ENCODE peak calls at places on chromosome 2, in seven cellular contexts. K is astrocyte of the spinal cord; E is SK-N-SH; Q is head of caudate nucleus; D is activated T-cell treated with anti-CD3 and anti-CD28 coated beads for 1 hour; B is activated naive CD4-positive, alpha-beta T cell treated with Interleukin-2 at 50 U/mL for 16 hours; N is uterus. P is an unnamed sample.

GRCh38 chr2:160551259-160551658 is 57.7 kb upstream of the RBMS1 start:
- DNase-seq in K (no peak), E (no peak), Q (no peak), D (no peak), B (no peak), N (no peak), P (no peak)

GRCh38 chr2:23828986-23829385 is 97.9 kb downstream of the ATAD2B start:
- DNase-seq in K (no peak), E (no peak), Q (no peak), D (no peak), B (no peak), N (no peak), P (no peak)

GRCh38 chr2:238423561-238424312 is 3.0 kb upstream of the ASB1 start:
- DNase-seq in K (peak), E (no peak), Q (no peak), D (no peak), B (no peak), N (no peak), P (peak)

GRCh38 chr2:160837416-160837815 is 322.8 kb upstream of the TANK start:
- DNase-seq in K (no peak), E (no peak), Q (no peak), D (no peak), B (no peak), N (no peak), P (no peak)

GRCh38 chr2:74766780-74767179 is 67.1 kb upstream of the HK2 start:
- DNase-seq in K (no peak), E (no peak), Q (no peak), D (no peak), B (no peak), N (no peak), P (no peak)

GRCh38 chr2:57444731-57445414 is 601.7 kb upstream of the VRK2 start:
- DNase-seq in K (no peak), E (no peak), Q (no peak), D (no peak), B (no peak), N (no peak), P (peak)

GRCh38 chr2:160387558-160388262 is 105.9 kb downstream of the RBMS1 start:
- DNase-seq in K (peak), E (no peak), Q (no peak), D (no peak), B (no peak), N (peak), P (peak)

GRCh38 chr2:239734436-239735005 is 290.6 kb downstream of the NDUFA10 start:
- DNase-seq in K (no peak), E (no peak), Q (no peak), D (no peak), B (no peak), N (no peak), P (no peak)

GRCh38 chr2:149094217-149095015 is 55.9 kb downstream of the LYPD6B start:
- DNase-seq in K (peak), E (no peak), Q (no peak), D (no peak), B (no peak), N (no peak), P (peak)

GRCh38 chr2:61549546-61549945 is 11.4 kb upstream of the XPO1 start:
- DNase-seq in K (no peak), E (peak), Q (no peak), D (no peak), B (no peak), N (no peak), P (no peak)

GRCh38 chr2:157839162-157839801 is 36.8 kb downstream of the ACVR1 start:
- DNase-seq in K (peak), E (peak), Q (no peak), D (no peak), B (no peak), N (no peak), P (peak)

GRCh38 chr2:172021074-172021931 is 21.6 kb downstream of the METAP1D start:
- DNase-seq in K (no peak), E (no peak), Q (no peak), D (no peak), B (no peak), N (no peak), P (peak)

GRCh38 chr2:79855264-79856006 is 342.6 kb downstream of the CTNNA2 start:
- DNase-seq in K (peak), E (peak), Q (peak), D (no peak), B (no peak), N (no peak), P (no peak)

GRCh38 chr2:18398833-18399232 is 161.6 kb downstream of the RDH14 start:
- DNase-seq in K (no peak), E (no peak), Q (no peak), D (no peak), B (no peak), N (no peak), P (no peak)

GRCh38 chr2:105698820-105699219 is 45.9 kb upstream of the NCK2 start:
- DNase-seq in K (no peak), E (no peak), Q (no peak), D (no peak), B (no peak), N (no peak), P (no peak)

GRCh38 chr2:134177351-134177931 is 76.4 kb upstream of the MGAT5 start:
- DNase-seq in K (peak), E (no peak), Q (no peak), D (no peak), B (no peak), N (no peak), P (no peak)

GRCh38 chr2:169827272-169828140 is at the start of gene UBR3:
- DNase-seq in K (peak), E (peak), Q (peak), D (peak), B (peak), N (peak), P (peak)

GRCh38 chr2:60423066-60423465 is 130.4 kb downstream of the BCL11A start:
- DNase-seq in K (no peak), E (peak), Q (no peak), D (no peak), B (no peak), N (no peak), P (no peak)

GRCh38 chr2:179340678-179341077 is 76.0 kb upstream of the SESTD1 start:
- DNase-seq in K (peak), E (no peak), Q (peak), D (no peak), B (no peak), N (no peak), P (no peak)

GRCh38 chr2:64663402-64663801 is 9.7 kb upstream of the SERTAD2 start:
- DNase-seq in K (no peak), E (no peak), Q (no peak), D (no peak), B (no peak), N (no peak), P (no peak)

GRCh38 chr2:232628466-232629200 is 4.8 kb upstream of the EFHD1 start:
- DNase-seq in K (no peak), E (no peak), Q (peak), D (no peak), B (no peak), N (peak), P (no peak)

GRCh38 chr2:77296791-77297190 is 225.4 kb downstream of the LRRTM4 start:
- DNase-seq in K (no peak), E (no peak), Q (no peak), D (no peak), B (no peak), N (no peak), P (no peak)

GRCh38 chr2:168678153-168678853 is 124.1 kb upstream of the NOSTRIN start:
- DNase-seq in K (no peak), E (no peak), Q (no peak), D (no peak), B (no peak), N (no peak), P (no peak)

GRCh38 chr2:23418490-23418911 is 33.5 kb downstream of the KLHL29 start:
- DNase-seq in K (peak), E (no peak), Q (no peak), D (no peak), B (no peak), N (no peak), P (peak)

GRCh38 chr2:142965464-142965863 is 88.0 kb downstream of the KYNU start:
- DNase-seq in K (peak), E (no peak), Q (no peak), D (no peak), B (no peak), N (no peak), P (no peak)

GRCh38 chr2:112665113-112665780 is 19.5 kb downstream of the SLC20A1 start:
- DNase-seq in K (no peak), E (no peak), Q (no peak), D (no peak), B (no peak), N (no peak), P (no peak)

GRCh38 chr2:217756375-217757107 is 246.3 kb downstream of the TNS1 start:
- DNase-seq in K (peak), E (peak), Q (peak), D (peak), B (peak), N (peak), P (peak)

GRCh38 chr2:96091141-96091710 is 25.1 kb downstream of the ADRA2B start:
- DNase-seq in K (no peak), E (no peak), Q (peak), D (no peak), B (no peak), N (no peak), P (no peak)

GRCh38 chr2:181157326-181157725 is 176.9 kb downstream of the UBE2E3 start:
- DNase-seq in K (no peak), E (no peak), Q (no peak), D (no peak), B (no peak), N (no peak), P (no peak)

GRCh38 chr2:103459302-103459701 is 697.5 kb downstream of the TMEM182 start:
- DNase-seq in K (no peak), E (no peak), Q (no peak), D (no peak), B (no peak), N (no peak), P (no peak)

GRCh38 chr2:116580209-116580608 is 1234.3 kb upstream of the DDX18 start:
- DNase-seq in K (no peak), E (no peak), Q (peak), D (no peak), B (no peak), N (no peak), P (no peak)

GRCh38 chr2:11340717-11341116 is 3.7 kb downstream of the ROCK2 start:
- DNase-seq in K (no peak), E (no peak), Q (no peak), D (no peak), B (no peak), N (no peak), P (no peak)

GRCh38 chr2:151051584-151052220 is 210.0 kb downstream of the RBM43 start:
- DNase-seq in K (peak), E (peak), Q (peak), D (no peak), B (peak), N (no peak), P (peak)

GRCh38 chr2:159035790-159036411 is 67.5 kb downstream of the TANC1 start:
- DNase-seq in K (peak), E (peak), Q (no peak), D (no peak), B (no peak), N (no peak), P (peak)

GRCh38 chr2:109142416-109143210 is 13.6 kb downstream of the SH3RF3 start:
- DNase-seq in K (no peak), E (no peak), Q (no peak), D (no peak), B (no peak), N (no peak), P (no peak)

GRCh38 chr2:164954954-164955701 is at the start of gene SLC38A11:
- DNase-seq in K (no peak), E (peak), Q (no peak), D (no peak), B (no peak), N (peak), P (no peak)

GRCh38 chr2:109031481-109032228 is 42.6 kb upstream of the EDAR start:
- DNase-seq in K (peak), E (peak), Q (no peak), D (peak), B (peak), N (peak), P (peak)

GRCh38 chr2:6986251-6986893 is 69.2 kb downstream of the RNF144A start:
- DNase-seq in K (peak), E (peak), Q (no peak), D (no peak), B (no peak), N (no peak), P (no peak)

GRCh38 chr2:224248944-224249371 is 152.9 kb downstream of the FAM124B start:
- DNase-seq in K (no peak), E (no peak), Q (no peak), D (no peak), B (no peak), N (no peak), P (no peak)

P was measured in Daoy.